ENCODE peak calls at places on chromosomes 6 and 20, in eight cellular contexts. One of them, this sample, is unnamed.

GRCh38 chr20:41534842-41535241 is 83.3 kb downstream of the CHD6 start:
- DNase-seq in psoas muscle: no peak
- DNase-seq in dorsolateral prefrontal cortex: no peak
- DNase-seq in CD4-positive, CD25-positive, alpha-beta regulatory T cell: no peak
- DNase-seq in heart left ventricle: no peak
- DNase-seq in GM12865: no peak
- DNase-seq in fibroblast of the aortic adventitia: peak; percentile 10
- DNase-seq in HepG2: no peak
- DNase-seq in this sample: no peak

GRCh38 chr6:18034798-18035202 is 47.4 kb upstream of the KIF13A start:
- DNase-seq in psoas muscle: no peak
- DNase-seq in dorsolateral prefrontal cortex: no peak
- DNase-seq in CD4-positive, CD25-positive, alpha-beta regulatory T cell: no peak
- DNase-seq in heart left ventricle: no peak
- DNase-seq in GM12865: no peak
- DNase-seq in fibroblast of the aortic adventitia: no peak
- DNase-seq in HepG2: peak; percentile 85
- DNase-seq in this sample: no peak

GRCh38 chr6:124535746-124536145 is 426.5 kb upstream of the RNF217 start:
- DNase-seq in psoas muscle: no peak
- DNase-seq in dorsolateral prefrontal cortex: no peak
- DNase-seq in CD4-positive, CD25-positive, alpha-beta regulatory T cell: no peak
- DNase-seq in heart left ventricle: no peak
- DNase-seq in GM12865: no peak
- DNase-seq in fibroblast of the aortic adventitia: no peak
- DNase-seq in HepG2: no peak
- DNase-seq in this sample: no peak

GRCh38 chr20:62642666-62643520 is 590 bp downstream of the SLCO4A1 start:
- DNase-seq in psoas muscle: no peak
- DNase-seq in dorsolateral prefrontal cortex: peak; percentile 64
- DNase-seq in CD4-positive, CD25-positive, alpha-beta regulatory T cell: peak; percentile 37
- DNase-seq in heart left ventricle: no peak
- DNase-seq in GM12865: peak; percentile 58
- DNase-seq in fibroblast of the aortic adventitia: peak; percentile 30
- DNase-seq in HepG2: no peak
- DNase-seq in this sample: peak; percentile 63

GRCh38 chr20:33842346-33842745 is 31.2 kb downstream of the CHMP4B start:
- DNase-seq in psoas muscle: no peak
- DNase-seq in dorsolateral prefrontal cortex: no peak
- DNase-seq in CD4-positive, CD25-positive, alpha-beta regulatory T cell: no peak
- DNase-seq in heart left ventricle: no peak
- DNase-seq in GM12865: no peak
- DNase-seq in fibroblast of the aortic adventitia: no peak
- DNase-seq in HepG2: no peak
- DNase-seq in this sample: no peak

GRCh38 chr6:46156701-46157100 is 14.1 kb downstream of the ENPP5 start:
- DNase-seq in psoas muscle: no peak
- DNase-seq in dorsolateral prefrontal cortex: no peak
- DNase-seq in CD4-positive, CD25-positive, alpha-beta regulatory T cell: no peak
- DNase-seq in heart left ventricle: no peak
- DNase-seq in GM12865: no peak
- DNase-seq in fibroblast of the aortic adventitia: no peak
- DNase-seq in HepG2: no peak
- DNase-seq in this sample: no peak

GRCh38 chr6:44166116-44166515 is 7.5 kb downstream of the CAPN11 start:
- DNase-seq in psoas muscle: no peak
- DNase-seq in dorsolateral prefrontal cortex: no peak
- DNase-seq in CD4-positive, CD25-positive, alpha-beta regulatory T cell: no peak
- DNase-seq in heart left ventricle: no peak
- DNase-seq in GM12865: no peak
- DNase-seq in fibroblast of the aortic adventitia: no peak
- DNase-seq in HepG2: no peak
- DNase-seq in this sample: no peak

GRCh38 chr6:25026723-25027122 is 91.0 kb upstream of the RIPOR2 start:
- DNase-seq in psoas muscle: no peak
- DNase-seq in dorsolateral prefrontal cortex: no peak
- DNase-seq in CD4-positive, CD25-positive, alpha-beta regulatory T cell: no peak
- DNase-seq in heart left ventricle: no peak
- DNase-seq in GM12865: no peak
- DNase-seq in fibroblast of the aortic adventitia: no peak
- DNase-seq in HepG2: no peak
- DNase-seq in this sample: no peak

GRCh38 chr20:2101057-2101934 is at the start of gene STK35:
- DNase-seq in psoas muscle: peak; percentile 83
- DNase-seq in dorsolateral prefrontal cortex: no peak
- DNase-seq in CD4-positive, CD25-positive, alpha-beta regulatory T cell: no peak
- DNase-seq in heart left ventricle: no peak
- DNase-seq in GM12865: peak; percentile 87
- DNase-seq in fibroblast of the aortic adventitia: no peak
- DNase-seq in HepG2: no peak
- DNase-seq in this sample: no peak

GRCh38 chr6:43496370-43497128 is 13.6 kb downstream of the LRRC73 start:
- DNase-seq in psoas muscle: no peak
- DNase-seq in dorsolateral prefrontal cortex: peak; percentile 74
- DNase-seq in CD4-positive, CD25-positive, alpha-beta regulatory T cell: no peak
- DNase-seq in heart left ventricle: no peak
- DNase-seq in GM12865: peak; percentile 35
- DNase-seq in fibroblast of the aortic adventitia: peak; percentile 45
- DNase-seq in HepG2: peak; percentile 80
- DNase-seq in this sample: no peak

GRCh38 chr6:579339-579738 is 77.6 kb downstream of the HUS1B start:
- DNase-seq in psoas muscle: no peak
- DNase-seq in dorsolateral prefrontal cortex: no peak
- DNase-seq in CD4-positive, CD25-positive, alpha-beta regulatory T cell: no peak
- DNase-seq in heart left ventricle: no peak
- DNase-seq in GM12865: no peak
- DNase-seq in fibroblast of the aortic adventitia: peak; percentile 22
- DNase-seq in HepG2: peak; percentile 25
- DNase-seq in this sample: no peak

GRCh38 chr20:20568604-20569205 is 143.7 kb downstream of the RALGAPA2 start:
- DNase-seq in psoas muscle: no peak
- DNase-seq in dorsolateral prefrontal cortex: peak; percentile 60
- DNase-seq in CD4-positive, CD25-positive, alpha-beta regulatory T cell: no peak
- DNase-seq in heart left ventricle: no peak
- DNase-seq in GM12865: peak; percentile 62
- DNase-seq in fibroblast of the aortic adventitia: peak; percentile 68
- DNase-seq in HepG2: peak; percentile 58
- DNase-seq in this sample: no peak

GRCh38 chr6:33417127-33417902 is 592 bp downstream of the CUTA start:
- DNase-seq in psoas muscle: no peak
- DNase-seq in dorsolateral prefrontal cortex: no peak
- DNase-seq in CD4-positive, CD25-positive, alpha-beta regulatory T cell: no peak
- DNase-seq in heart left ventricle: no peak
- DNase-seq in GM12865: peak; percentile 32
- DNase-seq in fibroblast of the aortic adventitia: peak; percentile 80
- DNase-seq in HepG2: no peak
- DNase-seq in this sample: no peak

GRCh38 chr20:58109126-58109880 is 119.2 kb downstream of the ANKRD60 start:
- DNase-seq in psoas muscle: no peak
- DNase-seq in dorsolateral prefrontal cortex: no peak
- DNase-seq in CD4-positive, CD25-positive, alpha-beta regulatory T cell: no peak
- DNase-seq in heart left ventricle: no peak
- DNase-seq in GM12865: no peak
- DNase-seq in fibroblast of the aortic adventitia: peak; percentile 51
- DNase-seq in HepG2: no peak
- DNase-seq in this sample: no peak

GRCh38 chr6:169838291-169839028 is 87.0 kb downstream of the ERMARD start:
- DNase-seq in psoas muscle: no peak
- DNase-seq in dorsolateral prefrontal cortex: no peak
- DNase-seq in CD4-positive, CD25-positive, alpha-beta regulatory T cell: no peak
- DNase-seq in heart left ventricle: no peak
- DNase-seq in GM12865: no peak
- DNase-seq in fibroblast of the aortic adventitia: no peak
- DNase-seq in HepG2: no peak
- DNase-seq in this sample: no peak

GRCh38 chr20:13990465-13990864 is at the start of gene SEL1L2:
- DNase-seq in psoas muscle: no peak
- DNase-seq in dorsolateral prefrontal cortex: no peak
- DNase-seq in CD4-positive, CD25-positive, alpha-beta regulatory T cell: no peak
- DNase-seq in heart left ventricle: no peak
- DNase-seq in GM12865: no peak
- DNase-seq in fibroblast of the aortic adventitia: no peak
- DNase-seq in HepG2: no peak
- DNase-seq in this sample: no peak

GRCh38 chr6:25617997-25618396 is 34.0 kb upstream of the SCGN start:
- DNase-seq in psoas muscle: no peak
- DNase-seq in dorsolateral prefrontal cortex: no peak
- DNase-seq in CD4-positive, CD25-positive, alpha-beta regulatory T cell: no peak
- DNase-seq in heart left ventricle: no peak
- DNase-seq in GM12865: no peak
- DNase-seq in fibroblast of the aortic adventitia: no peak
- DNase-seq in HepG2: no peak
- DNase-seq in this sample: no peak

GRCh38 chr20:51095755-51096509 is 73.0 kb upstream of the KCNG1 start:
- DNase-seq in psoas muscle: no peak
- DNase-seq in dorsolateral prefrontal cortex: no peak
- DNase-seq in CD4-positive, CD25-positive, alpha-beta regulatory T cell: no peak
- DNase-seq in heart left ventricle: no peak
- DNase-seq in GM12865: no peak
- DNase-seq in fibroblast of the aortic adventitia: no peak
- DNase-seq in HepG2: no peak
- DNase-seq in this sample: no peak

GRCh38 chr20:25033250-25033940 is 24.5 kb downstream of the ACSS1 start:
- DNase-seq in psoas muscle: peak; percentile 3
- DNase-seq in dorsolateral prefrontal cortex: no peak
- DNase-seq in CD4-positive, CD25-positive, alpha-beta regulatory T cell: no peak
- DNase-seq in heart left ventricle: peak; percentile 19
- DNase-seq in GM12865: no peak
- DNase-seq in fibroblast of the aortic adventitia: peak; percentile 23
- DNase-seq in HepG2: no peak
- DNase-seq in this sample: no peak

GRCh38 chr6:142819603-142820335 is 125.2 kb downstream of the HIVEP2 start:
- DNase-seq in psoas muscle: no peak
- DNase-seq in dorsolateral prefrontal cortex: no peak
- DNase-seq in CD4-positive, CD25-positive, alpha-beta regulatory T cell: peak; percentile 36
- DNase-seq in heart left ventricle: no peak
- DNase-seq in GM12865: peak; percentile 89
- DNase-seq in fibroblast of the aortic adventitia: peak; percentile 56
- DNase-seq in HepG2: no peak
- DNase-seq in this sample: peak; percentile 36

GRCh38 chr6:8243462-8243861 is 141.1 kb upstream of the EEF1E1 start:
- DNase-seq in psoas muscle: no peak
- DNase-seq in dorsolateral prefrontal cortex: no peak
- DNase-seq in CD4-positive, CD25-positive, alpha-beta regulatory T cell: no peak
- DNase-seq in heart left ventricle: no peak
- DNase-seq in GM12865: no peak
- DNase-seq in fibroblast of the aortic adventitia: peak; percentile 77
- DNase-seq in HepG2: no peak
- DNase-seq in this sample: no peak

DNA sequence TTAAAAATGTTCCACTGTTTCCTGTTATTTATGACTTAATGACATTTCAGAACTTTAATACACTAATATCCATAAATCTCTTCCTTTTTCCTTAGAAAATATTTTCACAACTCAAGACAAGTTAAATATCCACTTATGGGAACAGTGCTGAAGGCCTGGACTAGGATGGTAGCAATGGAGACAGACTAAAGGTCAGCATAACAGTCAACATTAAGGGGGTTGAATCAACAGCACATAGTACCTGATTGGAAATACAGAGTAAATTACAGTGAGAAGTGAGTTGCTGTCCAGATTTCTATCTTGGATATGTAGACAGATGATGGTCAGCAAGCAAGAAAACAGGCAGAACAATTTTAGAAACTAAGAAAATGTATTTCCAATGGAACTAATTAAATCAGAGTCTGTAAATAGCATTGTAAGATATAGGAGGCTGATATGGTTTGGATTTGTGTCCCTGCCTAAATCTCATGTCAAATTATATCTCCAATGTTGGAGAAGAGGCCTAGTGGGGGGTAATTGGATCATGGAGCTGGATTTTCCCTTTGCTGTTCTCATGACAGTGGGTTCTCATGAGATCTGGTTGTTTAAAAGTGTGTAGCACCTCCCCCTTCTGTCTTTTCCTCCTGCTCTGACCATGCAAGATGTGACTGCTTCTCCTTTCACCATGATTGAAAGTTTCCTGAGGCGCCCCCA is 682.7 kb downstream of the MAFB start:
- DNase-seq in psoas muscle: no peak
- DNase-seq in dorsolateral prefrontal cortex: no peak
- DNase-seq in CD4-positive, CD25-positive, alpha-beta regulatory T cell: no peak
- DNase-seq in heart left ventricle: no peak
- DNase-seq in GM12865: no peak
- DNase-seq in fibroblast of the aortic adventitia: no peak
- DNase-seq in HepG2: no peak
- DNase-seq in this sample: no peak
- H3K4me3 ChIP-seq in psoas muscle: no peak overlapping the region
- H3K4me3 ChIP-seq in dorsolateral prefrontal cortex: no peak overlapping the region
- H3K4me3 ChIP-seq in CD4-positive, CD25-positive, alpha-beta regulatory T cell: no peak overlapping the region
- H3K4me3 ChIP-seq in heart left ventricle: no peak overlapping the region
- H3K4me3 ChIP-seq in GM12865: no peak overlapping the region
- H3K4me3 ChIP-seq in fibroblast of the aortic adventitia: no peak overlapping the region
- H3K4me3 ChIP-seq in HepG2: no peak overlapping the region
- H3K4me3 ChIP-seq in this sample: no peak overlapping the region

GRCh38 chr6:13261464-13261994 is 66.8 kb downstream of the TBC1D7 start:
- DNase-seq in psoas muscle: no peak
- DNase-seq in dorsolateral prefrontal cortex: no peak
- DNase-seq in CD4-positive, CD25-positive, alpha-beta regulatory T cell: no peak
- DNase-seq in heart left ventricle: no peak
- DNase-seq in GM12865: peak; percentile 80
- DNase-seq in fibroblast of the aortic adventitia: no peak
- DNase-seq in HepG2: no peak
- DNase-seq in this sample: no peak
- H3K4me3 ChIP-seq in psoas muscle: no peak overlapping the region
- H3K4me3 ChIP-seq in dorsolateral prefrontal cortex: no peak overlapping the region
- H3K4me3 ChIP-seq in CD4-positive, CD25-positive, alpha-beta regulatory T cell: no peak overlapping the region
- H3K4me3 ChIP-seq in heart left ventricle: no peak overlapping the region
- H3K4me3 ChIP-seq in GM12865: no peak overlapping the region
- H3K4me3 ChIP-seq in fibroblast of the aortic adventitia: no peak overlapping the region
- H3K4me3 ChIP-seq in HepG2: no peak overlapping the region
- H3K4me3 ChIP-seq in this sample: no peak overlapping the region

GRCh38 chr6:131955192-131955591 is 4.0 kb upstream of the CCN2 start:
- DNase-seq in psoas muscle: no peak
- DNase-seq in dorsolateral prefrontal cortex: no peak
- DNase-seq in CD4-positive, CD25-positive, alpha-beta regulatory T cell: no peak
- DNase-seq in heart left ventricle: no peak
- DNase-seq in GM12865: no peak
- DNase-seq in fibroblast of the aortic adventitia: no peak
- DNase-seq in HepG2: no peak
- DNase-seq in this sample: no peak
- H3K4me3 ChIP-seq in psoas muscle: peak overlapping the region; percentile 12
- H3K4me3 ChIP-seq in dorsolateral prefrontal cortex: no peak overlapping the region
- H3K4me3 ChIP-seq in CD4-positive, CD25-positive, alpha-beta regulatory T cell: no peak overlapping the region
- H3K4me3 ChIP-seq in heart left ventricle: peak overlapping the region; percentile 27
- H3K4me3 ChIP-seq in GM12865: no peak overlapping the region
- H3K4me3 ChIP-seq in fibroblast of the aortic adventitia: no peak overlapping the region
- H3K4me3 ChIP-seq in HepG2: no peak overlapping the region
- H3K4me3 ChIP-seq in this sample: no peak overlapping the region

GRCh38 chr6:106829451-106829850 is 145.1 kb downstream of the CD24 start:
- DNase-seq in psoas muscle: no peak
- DNase-seq in dorsolateral prefrontal cortex: no peak
- DNase-seq in CD4-positive, CD25-positive, alpha-beta regulatory T cell: no peak
- DNase-seq in heart left ventricle: no peak
- DNase-seq in GM12865: no peak
- DNase-seq in fibroblast of the aortic adventitia: no peak
- DNase-seq in HepG2: no peak
- DNase-seq in this sample: no peak

GRCh38 chr6:106830930-106831329 is 143.6 kb downstream of the CD24 start:
- DNase-seq in psoas muscle: no peak
- DNase-seq in dorsolateral prefrontal cortex: no peak
- DNase-seq in CD4-positive, CD25-positive, alpha-beta regulatory T cell: no peak
- DNase-seq in heart left ventricle: no peak
- DNase-seq in GM12865: no peak
- DNase-seq in fibroblast of the aortic adventitia: no peak
- DNase-seq in HepG2: no peak
- DNase-seq in this sample: no peak

GRCh38 chr6:106827081-106827480 is 147.4 kb downstream of the CD24 start:
- DNase-seq in psoas muscle: no peak
- DNase-seq in dorsolateral prefrontal cortex: no peak
- DNase-seq in CD4-positive, CD25-positive, alpha-beta regulatory T cell: no peak
- DNase-seq in heart left ventricle: no peak
- DNase-seq in GM12865: no peak
- DNase-seq in fibroblast of the aortic adventitia: no peak
- DNase-seq in HepG2: no peak
- DNase-seq in this sample: no peak

GRCh38 chr6:106832766-106833510 is 141.6 kb downstream of the CD24 start:
- DNase-seq in psoas muscle: no peak
- DNase-seq in dorsolateral prefrontal cortex: no peak
- DNase-seq in CD4-positive, CD25-positive, alpha-beta regulatory T cell: no peak
- DNase-seq in heart left ventricle: no peak
- DNase-seq in GM12865: no peak
- DNase-seq in fibroblast of the aortic adventitia: no peak
- DNase-seq in HepG2: no peak
- DNase-seq in this sample: no peak
- H3K4me3 ChIP-seq in psoas muscle: no peak overlapping the region
- H3K4me3 ChIP-seq in dorsolateral prefrontal cortex: no peak overlapping the region
- H3K4me3 ChIP-seq in CD4-positive, CD25-positive, alpha-beta regulatory T cell: no peak overlapping the region
- H3K4me3 ChIP-seq in heart left ventricle: no peak overlapping the region
- H3K4me3 ChIP-seq in GM12865: no peak overlapping the region
- H3K4me3 ChIP-seq in fibroblast of the aortic adventitia: no peak overlapping the region
- H3K4me3 ChIP-seq in HepG2: no peak overlapping the region
- H3K4me3 ChIP-seq in this sample: no peak overlapping the region

This sample was measured in CD8-positive, alpha-beta memory T cell.